ENCODE peak calls at places on chromosomes 4 and X, in four cellular contexts. M, L, Y and K are unnamed samples.

GRCh38 chrX:151754042-151754419 is 19.5 kb downstream of the CNGA2 start:
- DNase-seq in L (peak; percentile 82), Y (peak; percentile 22), M (no peak), K (peak; percentile 4)

GRCh38 chr4:53781614-53782467 is 190.6 kb upstream of the LNX1 start:
- DNase-seq in M (no peak), L (no peak), Y (no peak), K (peak; percentile 12)

GRCh38 chrX:68997911-68998310 is 167.3 kb downstream of the PJA1 start:
- DNase-seq in M (peak; percentile 58), Y (peak; percentile 78), L (peak; percentile 63), K (peak; percentile 16)

GRCh38 chr4:21827575-21827974 is 121.0 kb downstream of the KCNIP4 start:
- DNase-seq in M (no peak), Y (no peak), L (peak; percentile 50), K (peak; percentile 44)

GRCh38 chr4:119632216-119632615 is 3.6 kb upstream of the PDE5A start:
- DNase-seq in L (peak; percentile 64), M (no peak), Y (no peak), K (peak; percentile 42)

GRCh38 chr4:57102050-57102564 is 8.1 kb downstream of the IGFBP7 start:
- DNase-seq in L (peak; percentile 82), M (peak; percentile 71), Y (peak; percentile 68), K (peak; percentile 83)

GRCh38 chr4:17997129-17997528 is 24.4 kb downstream of the LCORL start:
- DNase-seq in L (no peak), M (no peak), Y (no peak), K (no peak)

GRCh38 chrX:12128017-12128416 is 10.3 kb upstream of the FRMPD4 start:
- DNase-seq in M (no peak), Y (no peak), L (no peak), K (no peak)

GRCh38 chrX:1582686-1583437 is 8.5 kb upstream of the AKAP17A start:
- DNase-seq in Y (no peak), M (no peak), L (peak; percentile 18), K (no peak)

GRCh38 chr4:33073811-33074210 is 2353.6 kb downstream of the PCDH7 start:
- DNase-seq in M (no peak), L (peak; percentile 73), Y (no peak), K (peak; percentile 55)

GRCh38 chr4:51844157-51845054 is 1.5 kb downstream of the DCUN1D4 start:
- DNase-seq in Y (peak; percentile 90), L (peak; percentile 89), M (peak; percentile 95), K (peak; percentile 94)

GRCh38 chr4:86338989-86339388 is 20.9 kb downstream of the MAPK10 start:
- DNase-seq in M (no peak), L (peak; percentile 82), Y (peak; percentile 32), K (peak; percentile 79)

GRCh38 chr4:179634862-179635261 is 2192.6 kb upstream of the AGA start:
- DNase-seq in M (no peak), Y (no peak), L (no peak), K (no peak)

GRCh38 chrX:37995428-37995827 is 10.9 kb upstream of the SYTL5 start:
- DNase-seq in Y (no peak), L (no peak), M (no peak), K (no peak)

GRCh38 chr4:82591592-82591991 is 29.8 kb upstream of the TMEM150C start:
- DNase-seq in Y (no peak), L (no peak), M (no peak), K (no peak)

GRCh38 chrX:131762802-131763234 is 218.9 kb downstream of the OR13H1 start:
- DNase-seq in M (peak; percentile 39), L (peak; percentile 5), Y (peak; percentile 55), K (no peak)

GRCh38 chrX:70470850-70471289 is 26.2 kb downstream of the DLG3 start:
- DNase-seq in M (no peak), L (no peak), Y (no peak), K (no peak)

GRCh38 chrX:132071260-132071659 is 48.2 kb downstream of the STK26 start:
- DNase-seq in Y (no peak), M (no peak), L (peak; percentile 12), K (peak; percentile 0)

GRCh38 chr4:80266267-80266901 is at the start of gene FGF5:
- DNase-seq in L (peak; percentile 92), Y (peak; percentile 29), M (peak; percentile 56), K (peak; percentile 96)

GRCh38 chrX:45807572-45808425 is 607.1 kb upstream of the DIPK2B start:
- DNase-seq in L (peak; percentile 52), Y (no peak), M (no peak), K (peak; percentile 17)

GRCh38 chr4:185357220-185357619 is 38.5 kb downstream of the LRP2BP start:
- DNase-seq in L (peak; percentile 9), Y (no peak), M (no peak), K (peak; percentile 6)

GRCh38 chr4:38482696-38483095 is 181.3 kb upstream of the KLF3 start:
- DNase-seq in L (no peak), M (no peak), Y (no peak), K (no peak)

GRCh38 chr4:75919914-75920313 is 17.7 kb upstream of the PPEF2 start:
- DNase-seq in Y (no peak), M (peak; percentile 26), L (peak; percentile 68), K (peak; percentile 53)

GRCh38 chr4:32337403-32337802 is 1617.2 kb downstream of the PCDH7 start:
- DNase-seq in Y (no peak), M (no peak), L (no peak), K (no peak)

GRCh38 chr4:36274158-36274557 is 7.3 kb upstream of the DTHD1 start:
- DNase-seq in M (no peak), L (no peak), Y (no peak), K (no peak)